ENCODE peak calls at places on chromosome 5, in nine cellular contexts. R is heart right ventricle, C is A673, V is H1, Z is mammary epithelial cell, N is AG09309, Y is adrenal gland, K is psoas muscle, G is tibial artery. E is an unnamed sample.
A peak's percentile ranks its signal among the peaks of the same experiment; 100 is the strongest.

GRCh38 chr5:35884125-35884788 is 27.6 kb downstream of the IL7R start:
- DNase-seq in R (no peak), C (peak; percentile 93), V (no peak), Z (peak; percentile 82), N (peak; percentile 87), Y (no peak), K (no peak), G (no peak), E (no peak)

GRCh38 chr5:159331099-159331973 is 1.0 kb upstream of the IL12B start:
- DNase-seq in R (peak; percentile 56), C (peak; percentile 27), V (peak; percentile 94), Z (no peak), N (no peak), Y (peak; percentile 73), K (peak; percentile 66), G (peak; percentile 72), E (peak; percentile 89)

GRCh38 chr5:40071870-40072269 is 607.8 kb upstream of the PTGER4 start:
- DNase-seq in R (no peak), C (peak; percentile 26), V (no peak), Z (peak; percentile 16), N (no peak), Y (no peak), K (no peak), G (no peak), E (no peak)

GRCh38 chr5:75668988-75669760 is 48.1 kb downstream of the POC5 start:
- DNase-seq in R (peak; percentile 29), C (no peak), V (no peak), Z (peak; percentile 6), N (no peak), Y (peak; percentile 81), K (peak; percentile 26), G (no peak), E (no peak)

GRCh38 chr5:120507826-120508463 is 43.8 kb downstream of the PRR16 start:
- DNase-seq in R (no peak), C (no peak), V (no peak), Z (no peak), N (peak; percentile 16), Y (no peak), K (no peak), G (no peak), E (no peak)

GRCh38 chr5:40017151-40017550 is 592.4 kb upstream of the DAB2 start:
- DNase-seq in R (no peak), C (no peak), V (no peak), Z (peak; percentile 21), N (no peak), Y (no peak), K (no peak), G (no peak), E (no peak)

GRCh38 chr5:89534331-89534730 is 651.3 kb upstream of the MEF2C start:
- DNase-seq in R (no peak), C (no peak), V (no peak), Z (no peak), N (peak; percentile 21), Y (no peak), K (no peak), G (no peak), E (no peak)

GRCh38 chr5:72110401-72111013 is 3.2 kb downstream of the MAP1B start:
- DNase-seq in R (peak; percentile 7), C (no peak), V (no peak), Z (no peak), N (no peak), Y (no peak), K (peak; percentile 21), G (peak; percentile 79), E (no peak)

GRCh38 chr5:60136841-60137240 is 243.3 kb upstream of the PDE4D start:
- DNase-seq in R (no peak), C (no peak), V (no peak), Z (no peak), N (no peak), Y (no peak), K (no peak), G (no peak), E (no peak)

GRCh38 chr5:1324719-1325190 is 20.1 kb downstream of the CLPTM1L start:
- DNase-seq in R (no peak), C (no peak), V (no peak), Z (no peak), N (no peak), Y (no peak), K (no peak), G (no peak), E (peak; percentile 72)

GRCh38 chr5:42970636-42971559 is 69.2 kb downstream of the ANXA2R start:
- DNase-seq in R (no peak), C (peak; percentile 92), V (peak; percentile 84), Z (no peak), N (no peak), Y (no peak), K (no peak), G (no peak), E (no peak)

GRCh38 chr5:37554403-37554739 is 175.3 kb downstream of the WDR70 start:
- DNase-seq in R (no peak), C (no peak), V (no peak), Z (no peak), N (no peak), Y (no peak), K (no peak), G (no peak), E (no peak)

GRCh38 chr5:56686337-56687198 is 128.8 kb upstream of the MAP3K1 start:
- DNase-seq in R (no peak), C (no peak), V (no peak), Z (no peak), N (no peak), Y (no peak), K (no peak), G (no peak), E (no peak)

GRCh38 chr5:141001854-141002666 is 35.8 kb downstream of the PCDHAC2 start:
- DNase-seq in R (no peak), C (peak; percentile 98), V (peak; percentile 88), Z (peak; percentile 52), N (no peak), Y (peak; percentile 74), K (peak; percentile 10), G (no peak), E (peak; percentile 49)

GRCh38 chr5:9544502-9545300 is 1.2 kb downstream of the SEMA5A start:
- DNase-seq in R (peak; percentile 85), C (peak; percentile 79), V (peak; percentile 95), Z (peak; percentile 85), N (no peak), Y (peak; percentile 91), K (peak; percentile 81), G (peak; percentile 89), E (peak; percentile 95)

GRCh38 chr5:9545301-9545958 is 445 bp downstream of the SEMA5A start:
- DNase-seq in R (no peak), C (no peak), V (no peak), Z (peak; percentile 20), N (no peak), Y (peak; percentile 56), K (peak; percentile 20), G (no peak), E (no peak)

GRCh38 chr5:9544056-9544455 is 1.8 kb downstream of the SEMA5A start:
- DNase-seq in R (no peak), C (no peak), V (no peak), Z (no peak), N (no peak), Y (no peak), K (no peak), G (no peak), E (no peak)

GRCh38 chr5:9540791-9541190 is 5.1 kb downstream of the SEMA5A start:
- DNase-seq in R (no peak), C (no peak), V (no peak), Z (no peak), N (peak; percentile 49), Y (no peak), K (no peak), G (no peak), E (no peak)

GRCh38 chr5:9543266-9543925 is 2.5 kb downstream of the SEMA5A start:
- DNase-seq in R (no peak), C (no peak), V (no peak), Z (no peak), N (no peak), Y (no peak), K (no peak), G (no peak), E (no peak)
- H3K4me3 ChIP-seq in R (peak overlapping the region; percentile 79), C (no peak overlapping the region), V (no peak overlapping the region), Z (peak overlapping the region; percentile 55), N (peak overlapping the region; percentile 95), Y (no peak overlapping the region), K (no peak overlapping the region), G (no peak overlapping the region), E (no peak overlapping the region)

DNA sequence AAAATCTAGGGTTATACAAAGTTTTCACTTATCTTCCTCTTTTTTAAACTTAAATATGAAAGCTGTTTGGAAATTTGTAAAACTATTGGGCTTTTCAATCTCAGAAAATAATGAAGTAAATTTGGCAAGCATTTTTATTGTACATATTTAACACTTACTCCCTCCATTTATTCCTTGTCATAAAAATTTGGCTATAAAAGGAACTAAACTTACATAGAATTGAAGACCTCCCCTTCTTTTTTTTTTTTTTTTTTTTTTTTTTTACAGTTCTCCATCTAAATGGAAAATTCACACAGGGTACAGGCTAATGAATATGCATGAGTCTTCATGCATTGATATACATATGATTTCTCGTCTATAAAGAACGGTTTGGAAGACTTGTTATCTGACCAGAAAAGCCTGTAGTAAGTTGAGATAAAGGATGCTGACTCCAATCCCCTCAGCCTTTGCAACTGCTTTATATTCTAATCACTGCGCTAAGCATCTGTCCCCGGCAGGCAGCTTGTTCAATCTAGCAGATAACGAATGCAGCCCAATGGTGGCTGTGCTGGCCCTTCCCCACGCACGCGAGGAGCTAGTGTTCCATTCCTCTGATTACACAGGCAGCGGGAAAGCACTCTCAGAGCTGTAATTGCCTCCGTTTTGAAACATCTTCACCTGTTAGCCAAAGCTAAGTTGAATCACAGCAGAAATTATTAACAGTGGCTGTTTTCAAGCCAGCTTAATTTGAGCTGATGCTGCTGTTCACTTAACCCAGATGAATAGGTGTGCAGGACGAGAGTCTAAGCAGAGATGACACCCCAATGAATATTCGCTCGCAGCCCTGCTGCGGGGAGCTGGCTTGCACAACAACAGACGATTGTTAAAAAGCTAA is 453.8 kb upstream of the ZNF608 start:
- DNase-seq in R (no peak), C (peak; percentile 31), V (no peak), Z (no peak), N (no peak), Y (no peak), K (no peak), G (no peak), E (no peak)
- H3K4me3 ChIP-seq in R (peak overlapping the region; percentile 39), C (peak overlapping the region; percentile 22), V (peak overlapping the region; percentile 48), Z (no peak overlapping the region), N (no peak overlapping the region), Y (no peak overlapping the region), K (peak overlapping the region; percentile 41), G (peak overlapping the region; percentile 30), E (peak overlapping the region; percentile 10)

GRCh38 chr5:129384736-129385135 is 75.4 kb upstream of the ADAMTS19 start:
- DNase-seq in R (no peak), C (no peak), V (no peak), Z (no peak), N (no peak), Y (no peak), K (no peak), G (no peak), E (no peak)
- H3K4me3 ChIP-seq in R (no peak overlapping the region), C (no peak overlapping the region), V (no peak overlapping the region), Z (no peak overlapping the region), N (no peak overlapping the region), Y (no peak overlapping the region), K (no peak overlapping the region), G (no peak overlapping the region), E (no peak overlapping the region)

DNA sequence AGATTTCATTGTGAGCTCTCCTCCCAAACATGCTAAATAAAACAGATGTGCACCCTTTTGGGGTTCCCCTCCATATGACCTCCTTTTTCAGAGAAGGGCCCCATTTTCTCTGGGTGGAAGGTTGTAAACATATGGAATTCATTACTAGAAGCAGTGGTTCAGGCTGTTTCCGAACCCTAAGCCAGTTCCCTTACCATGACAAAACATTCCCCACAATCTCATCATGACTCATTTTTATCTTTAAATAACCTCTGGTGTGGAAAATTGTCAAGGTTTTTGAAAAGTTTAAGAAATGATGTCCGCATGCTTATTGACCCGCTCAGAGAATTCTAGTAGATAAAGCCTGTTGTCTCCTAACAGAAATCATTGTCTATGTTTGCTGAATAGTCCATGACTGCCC is 127.3 kb upstream of the PIK3R1 start:
- DNase-seq in R (no peak), C (no peak), V (no peak), Z (no peak), N (peak; percentile 63), Y (no peak), K (no peak), G (no peak), E (no peak)
- H3K4me3 ChIP-seq in R (no peak overlapping the region), C (no peak overlapping the region), V (no peak overlapping the region), Z (no peak overlapping the region), N (no peak overlapping the region), Y (no peak overlapping the region), K (no peak overlapping the region), G (no peak overlapping the region), E (no peak overlapping the region)

E was measured in aorta.